ENCODE peak calls at places on chromosomes 7 and 10, in six cellular contexts. X is skeletal muscle cell; Q is Daoy; G is stimulated activated CD4-positive, alpha-beta T cell treated with anti-CD3 and anti-CD28 coated beads, Interleukin-1b, Interleukin-23, amount 100 ng/mL, for 1 hour; W is LoVo; B is hypothalamus. V is an unnamed sample.

GRCh38 chr10:34628174-34628802 is 186.8 kb downstream of the PARD3 start:
- DNase-seq in G (no peak), B (no peak), W (no peak), Q (peak), X (no peak), V (no peak)

GRCh38 chr7:2350055-2350454 is 4.6 kb upstream of the EIF3B start:
- DNase-seq in B (no peak), W (no peak), Q (no peak), G (no peak), X (no peak), V (no peak)

GRCh38 chr10:59680199-59680598 is 29.5 kb downstream of the SLC16A9 start:
- DNase-seq in W (no peak), Q (no peak), X (no peak), B (no peak), G (no peak), V (no peak)

GRCh38 chr7:105304040-105304895 is 84.5 kb downstream of the SRPK2 start:
- DNase-seq in W (peak), X (peak), B (peak), Q (peak), G (no peak), V (peak)

GRCh38 chr10:121418126-121418777 is 180.0 kb downstream of the FGFR2 start:
- DNase-seq in G (no peak), W (peak), B (no peak), Q (peak), X (no peak), V (peak)

GRCh38 chr7:4069268-4070095 is 612.6 kb upstream of the FOXK1 start:
- DNase-seq in B (no peak), W (no peak), G (no peak), X (no peak), Q (no peak), V (no peak)

GRCh38 chr10:35884657-35885071 is 242.6 kb upstream of the FZD8 start:
- DNase-seq in Q (no peak), B (no peak), X (no peak), G (no peak), W (no peak), V (no peak)

GRCh38 chr10:95430231-95430951 is 130.8 kb downstream of the SORBS1 start:
- DNase-seq in X (peak), G (no peak), W (peak), Q (peak), B (peak), V (peak)

GRCh38 chr7:92614586-92615237 is 24.5 kb upstream of the FAM133B start:
- DNase-seq in G (no peak), B (peak), Q (no peak), W (no peak), X (peak), V (no peak)

GRCh38 chr10:13707156-13707881 is 120.6 kb downstream of the PRPF18 start:
- DNase-seq in X (peak), G (no peak), B (peak), W (no peak), Q (peak), V (peak)

GRCh38 chr10:71308244-71308643 is 10.8 kb upstream of the SLC29A3 start:
- DNase-seq in B (no peak), Q (no peak), W (no peak), X (no peak), G (no peak), V (no peak)

GRCh38 chr7:137399827-137400823 is 56.6 kb upstream of the PTN start:
- DNase-seq in X (no peak), Q (peak), G (no peak), W (no peak), B (no peak), V (no peak)

GRCh38 chr10:3978762-3979161 is 193.8 kb upstream of the KLF6 start:
- DNase-seq in X (no peak), Q (no peak), W (peak), G (no peak), B (no peak), V (no peak)

GRCh38 chr10:70053212-70053895 is 708 bp downstream of the MACROH2A2 start:
- DNase-seq in X (no peak), Q (peak), B (peak), W (no peak), G (no peak), V (peak)

GRCh38 chr7:51243631-51244030 is 73.0 kb downstream of the COBL start:
- DNase-seq in G (no peak), W (no peak), Q (no peak), B (no peak), X (no peak), V (no peak)

GRCh38 chr7:100567751-100568175 is 5.9 kb downstream of the SAP25 start:
- DNase-seq in X (no peak), W (no peak), B (no peak), Q (no peak), G (no peak), V (no peak)

GRCh38 chr10:104300736-104301292 is 31.8 kb downstream of the GSTO2 start:
- DNase-seq in W (no peak), X (peak), B (peak), Q (peak), G (no peak), V (peak)

GRCh38 chr7:78768859-78769258 is 684.6 kb downstream of the MAGI2 start:
- DNase-seq in X (no peak), G (no peak), Q (no peak), B (peak), W (no peak), V (no peak)

GRCh38 chr7:73851410-73852338 is 9.3 kb upstream of the TMEM270 start:
- DNase-seq in X (peak), Q (peak), G (no peak), B (no peak), W (peak), V (peak)

GRCh38 chr10:122086416-122087240 is 97.7 kb downstream of the TACC2 start:
- DNase-seq in B (no peak), X (no peak), Q (no peak), G (no peak), W (no peak), V (no peak)

GRCh38 chr10:124232686-124233545 is 139.5 kb upstream of the CHST15 start:
- DNase-seq in B (no peak), Q (no peak), X (no peak), G (no peak), W (no peak), V (no peak)

GRCh38 chr10:61752111-61753011 is 89.6 kb downstream of the CABCOCO1 start:
- DNase-seq in B (no peak), G (no peak), W (peak), Q (peak), X (no peak), V (peak)

GRCh38 chr7:45985902-45986301 is 64.8 kb upstream of the IGFBP3 start:
- DNase-seq in X (peak), G (no peak), Q (peak), B (no peak), W (peak), V (peak)

GRCh38 chr7:24402655-24403054 is 118.7 kb downstream of the NPY start:
- DNase-seq in G (no peak), W (no peak), X (no peak), B (no peak), Q (no peak), V (no peak)

GRCh38 chr7:52958621-52959140 is 76.8 kb upstream of the POM121L12 start:
- DNase-seq in W (no peak), X (no peak), B (no peak), Q (no peak), G (no peak), V (no peak)

GRCh38 chr7:22582860-22583640 is 83.1 kb upstream of the STEAP1B start:
- DNase-seq in W (peak), G (no peak), X (no peak), B (no peak), Q (peak), V (peak)

GRCh38 chr7:134435161-134435920 is 23.6 kb downstream of the AKR1B1 start:
- DNase-seq in X (no peak), W (no peak), B (no peak), G (no peak), Q (no peak), V (peak)

GRCh38 chr7:122827763-122828162 is 58.5 kb downstream of the CADPS2 start:
- DNase-seq in W (no peak), G (no peak), X (no peak), Q (no peak), B (no peak), V (no peak)

GRCh38 chr10:651700-652099 is 37.8 kb downstream of the DIP2C start:
- DNase-seq in Q (no peak), X (no peak), B (no peak), W (no peak), G (no peak), V (no peak)

GRCh38 chr10:75048669-75049098 is 62.8 kb upstream of the SAMD8 start:
- DNase-seq in B (no peak), W (no peak), X (peak), G (no peak), Q (no peak), V (no peak)

GRCh38 chr10:29479081-29479917 is 155.5 kb downstream of the SVIL start:
- DNase-seq in B (no peak), Q (no peak), G (no peak), X (peak), W (no peak), V (peak)

GRCh38 chr10:11468126-11468742 is 143.2 kb downstream of the USP6NL start:
- DNase-seq in Q (peak), G (no peak), X (peak), B (no peak), W (no peak), V (peak)

GRCh38 chr7:130092598-130092997 is 22.3 kb downstream of the KLHDC10 start:
- DNase-seq in Q (no peak), X (no peak), W (no peak), B (no peak), G (no peak), V (no peak)